ENCODE peak calls at places on chromosomes 1 and 21, in nine cellular contexts. H is H9; T is HuH-7.5; R is hypothalamus; E is activated naive CD4-positive, alpha-beta T cell treated with anti-CD3 and anti-CD28 coated beads, Interleukin-2, amount 10 ng/mL, durations not matched to agents 7 days and 5 days; Q is NB4; X is breast epithelium; M is osteocyte; G is bronchial epithelial cell. W is an unnamed sample.
A peak's percentile ranks its signal among the peaks of the same experiment; 100 is the strongest.

GRCh38 chr1:85607126-85607912 is 26.8 kb downstream of the CCN1 start:
- DNase-seq in X (peak; percentile 60), G (peak; percentile 97), H (peak; percentile 97), M (peak; percentile 95), Q (no peak), R (no peak), T (no peak), E (no peak), W (peak; percentile 100)

GRCh38 chr21:44401386-44402160 is 48.2 kb downstream of the TRPM2 start:
- DNase-seq in T (no peak), G (no peak), Q (no peak), R (no peak), E (no peak), X (no peak), H (no peak), M (peak; percentile 80), W (no peak)

GRCh38 chr1:8422439-8423133 is 104.7 kb downstream of the SLC45A1 start:
- DNase-seq in M (no peak), G (peak; percentile 26), X (no peak), R (no peak), T (no peak), Q (no peak), E (no peak), H (no peak), W (peak; percentile 42)

GRCh38 chr1:221099747-221100146 is 220.5 kb downstream of the HLX start:
- DNase-seq in H (no peak), R (no peak), X (no peak), G (no peak), E (no peak), M (no peak), T (no peak), Q (no peak), W (no peak)

GRCh38 chr1:188027613-188028012 is 1198.9 kb downstream of the PLA2G4A start:
- DNase-seq in M (no peak), R (no peak), X (no peak), Q (no peak), H (no peak), G (peak; percentile 99), T (no peak), E (no peak), W (peak; percentile 87)

GRCh38 chr1:236280438-236281285 is 1.1 kb downstream of the ERO1B start:
- DNase-seq in T (no peak), H (peak; percentile 31), E (peak; percentile 49), G (no peak), X (peak; percentile 32), Q (no peak), M (no peak), R (peak; percentile 34), W (no peak)

GRCh38 chr1:91555821-91556531 is 55.3 kb downstream of the CDC7 start:
- DNase-seq in R (no peak), T (no peak), G (peak; percentile 90), X (no peak), M (no peak), H (no peak), Q (no peak), E (peak; percentile 75), W (peak; percentile 67)

GRCh38 chr1:94602312-94602711 is 60.8 kb upstream of the F3 start:
- DNase-seq in R (no peak), T (no peak), G (peak; percentile 70), X (no peak), E (peak; percentile 44), H (no peak), Q (peak; percentile 100), M (no peak), W (peak; percentile 65)

GRCh38 chr1:2343023-2343935 is 48.1 kb downstream of the MORN1 start:
- DNase-seq in H (no peak), E (no peak), R (no peak), M (no peak), G (no peak), T (no peak), Q (no peak), X (no peak), W (no peak)

GRCh38 chr1:211328084-211328694 is 1.6 kb downstream of the TRAF5 start:
- DNase-seq in X (no peak), G (no peak), M (no peak), R (no peak), Q (no peak), E (no peak), H (peak; percentile 17), T (no peak), W (no peak)

GRCh38 chr1:239763850-239764249 is 327.8 kb upstream of the FMN2 start:
- DNase-seq in G (no peak), R (no peak), Q (peak; percentile 30), T (no peak), M (no peak), E (no peak), H (no peak), X (no peak), W (no peak)

GRCh38 chr1:210366767-210367166 is 38.1 kb downstream of the HHAT start:
- DNase-seq in R (no peak), E (no peak), X (peak; percentile 79), M (peak; percentile 17), T (no peak), Q (no peak), G (no peak), H (peak; percentile 34), W (no peak)

GRCh38 chr1:207805841-207806421 is 54.1 kb downstream of the CD46 start:
- DNase-seq in R (no peak), H (no peak), T (no peak), G (peak; percentile 96), M (peak; percentile 64), X (no peak), Q (no peak), E (no peak), W (peak; percentile 92)

GRCh38 chr21:37827878-37828277 is 88.4 kb downstream of the KCNJ6 start:
- DNase-seq in Q (no peak), E (no peak), X (no peak), M (no peak), R (no peak), H (no peak), G (no peak), T (no peak), W (no peak)

GRCh38 chr1:147723691-147724323 is 36.6 kb downstream of the GJA5 start:
- DNase-seq in E (peak; percentile 44), Q (peak; percentile 18), R (no peak), M (no peak), H (peak; percentile 82), X (no peak), T (peak; percentile 37), G (peak; percentile 51), W (no peak)